ENCODE peak calls at places on chromosome 18, in seven cellular contexts. Z is neural progenitor cell, L is fibroblast of lung, R is AG04450, T is endothelial cell of umbilical vein, K is adipocyte, O is heart left ventricle. U is an unnamed sample. For H3K9me3, the result is how much of the 10 kb centered on the place peaks cover.

GRCh38 chr18:44741551-44741950 is 60.9 kb downstream of the SETBP1 start:
- DNase-seq in Z (no peak), L (no peak), R (no peak), T (no peak), K (no peak), O (no peak), U (no peak)

GRCh38 chr18:2223859-2224258 is 347.4 kb downstream of the METTL4 start:
- DNase-seq in Z (peak), L (peak), R (no peak), T (peak), K (peak), O (peak), U (peak)

GRCh38 chr18:23057096-23057495 is 78.2 kb upstream of the CABLES1 start:
- DNase-seq in Z (no peak), L (no peak), R (no peak), T (no peak), K (no peak), O (no peak), U (no peak)

GRCh38 chr18:23307567-23308295 is 145.4 kb upstream of the RIOK3 start:
- DNase-seq in Z (no peak), L (peak), R (no peak), T (peak), K (peak), O (no peak), U (peak)

GRCh38 chr18:39835303-39836030 is 2119.6 kb upstream of the PIK3C3 start:
- DNase-seq in Z (no peak), L (peak), R (no peak), T (no peak), K (peak), O (no peak), U (peak)

GRCh38 chr18:51132256-51132935 is 65.1 kb downstream of the MEX3C start:
- DNase-seq in Z (no peak), L (no peak), R (no peak), T (no peak), K (no peak), O (no peak), U (no peak)

GRCh38 chr18:23257686-23258565 is 122.6 kb downstream of the CABLES1 start:
- DNase-seq in Z (no peak), L (peak), R (no peak), T (peak), K (no peak), O (no peak), U (peak)

GRCh38 chr18:8654482-8655451 is 45.5 kb downstream of the RAB12 start:
- DNase-seq in Z (no peak), L (no peak), R (no peak), T (peak), K (peak), O (no peak), U (peak)

GRCh38 chr18:74775239-74775638 is 177.6 kb downstream of the ZNF407 start:
- DNase-seq in Z (no peak), L (peak), R (peak), T (no peak), K (peak), O (no peak), U (peak)

GRCh38 chr18:3611313-3612038 is 161.5 kb downstream of the TGIF1 start:
- DNase-seq in Z (no peak), L (no peak), R (no peak), T (no peak), K (peak), O (no peak), U (no peak)

GRCh38 chr18:25345432-25345831 is 6.5 kb downstream of the ZNF521 start:
- DNase-seq in Z (no peak), L (peak), R (no peak), T (no peak), K (peak), O (no peak), U (no peak)

GRCh38 chr18:3599235-3599634 is 149.3 kb downstream of the TGIF1 start:
- DNase-seq in Z (no peak), L (no peak), R (no peak), T (no peak), K (no peak), O (no peak), U (no peak)

GRCh38 chr18:40019797-40020392 is 1935.1 kb upstream of the PIK3C3 start:
- DNase-seq in Z (no peak), L (no peak), R (no peak), T (no peak), K (no peak), O (no peak), U (no peak)

GRCh38 chr18:40380657-40381441 is 1574.2 kb upstream of the PIK3C3 start:
- DNase-seq in Z (peak), L (peak), R (no peak), T (no peak), K (peak), O (no peak), U (peak)

GRCh38 chr18:48445540-48445939 is 36.4 kb upstream of the ZBTB7C start:
- DNase-seq in Z (peak), L (peak), R (peak), T (peak), K (peak), O (peak), U (peak)

GRCh38 chr18:48622911-48623431 is 84.1 kb downstream of the CTIF start:
- DNase-seq in Z (no peak), L (peak), R (no peak), T (no peak), K (peak), O (no peak), U (no peak)

GRCh38 chr18:74116628-74117554 is 30.7 kb downstream of the FBXO15 start:
- DNase-seq in Z (peak), L (peak), R (peak), T (peak), K (peak), O (no peak), U (peak)

GRCh38 chr18:75005622-75006021 is 203.3 kb downstream of the PTGR3 start:
- DNase-seq in Z (no peak), L (peak), R (peak), T (no peak), K (no peak), O (no peak), U (no peak)

GRCh38 chr18:57925706-57926105 is 118.3 kb upstream of the NEDD4L start:
- DNase-seq in Z (no peak), L (peak), R (peak), T (peak), K (peak), O (no peak), U (peak)

GRCh38 chr18:69898241-69898861 is 49.3 kb downstream of the CD226 start:
- DNase-seq in Z (no peak), L (peak), R (no peak), T (no peak), K (no peak), O (no peak), U (no peak)

GRCh38 chr18:26474542-26474941 is 73.8 kb downstream of the KCTD1 start:
- DNase-seq in Z (no peak), L (no peak), R (no peak), T (no peak), K (no peak), O (no peak), U (no peak)

GRCh38 chr18:22194151-22194598 is 24.8 kb downstream of the GATA6 start:
- DNase-seq in Z (peak), L (no peak), R (no peak), T (peak), K (no peak), O (peak), U (no peak)

DNA sequence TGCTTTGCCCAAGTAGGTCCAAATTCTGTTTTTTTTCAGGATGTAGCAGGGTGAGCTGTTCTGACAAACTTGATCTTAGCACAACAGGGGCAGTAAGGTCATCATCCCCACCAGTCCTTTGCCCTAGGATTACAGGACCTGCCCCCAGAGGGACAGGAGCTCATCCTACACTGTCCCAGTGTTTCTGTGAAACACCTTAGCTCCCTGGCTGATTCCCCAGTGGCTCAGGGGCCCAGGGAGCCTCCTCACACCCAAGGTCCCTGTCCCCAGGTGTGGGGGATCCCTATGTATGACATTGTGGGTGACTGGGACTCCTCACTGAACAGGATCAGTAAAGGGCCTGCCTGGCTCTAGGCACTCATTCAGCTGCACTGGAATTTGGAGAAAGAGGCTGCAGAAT is 191.2 kb downstream of the ANKRD30B start:
- DNase-seq in Z (no peak), L (no peak), R (no peak), T (no peak), K (no peak), O (no peak), U (no peak)
- H3K9me3 ChIP-seq in Z (under half), L (under half), R (half or more), T (under half), K (under half), O (under half), U (under half)

GRCh38 chr18:55737266-55737665 is 149.3 kb upstream of the TCF4 start:
- DNase-seq in Z (no peak), L (no peak), R (no peak), T (no peak), K (no peak), O (no peak), U (no peak)

GRCh38 chr18:55731594-55732042 is 143.6 kb upstream of the TCF4 start:
- DNase-seq in Z (no peak), L (peak), R (no peak), T (no peak), K (no peak), O (no peak), U (no peak)

GRCh38 chr18:55735969-55736368 is 148.0 kb upstream of the TCF4 start:
- DNase-seq in Z (no peak), L (no peak), R (no peak), T (no peak), K (no peak), O (no peak), U (no peak)

GRCh38 chr18:55735199-55735855 is 147.3 kb upstream of the TCF4 start:
- DNase-seq in Z (no peak), L (no peak), R (no peak), T (peak), K (no peak), O (no peak), U (no peak)

GRCh38 chr18:55732227-55733106 is 144.5 kb upstream of the TCF4 start:
- DNase-seq in Z (no peak), L (peak), R (no peak), T (peak), K (peak), O (no peak), U (peak)
- H3K9me3 ChIP-seq in Z (under half), L (under half), R (under half), T (under half), K (under half), O (under half), U (under half)

GRCh38 chr18:80088036-80088435 is 21.0 kb upstream of the ADNP2 start:
- DNase-seq in Z (no peak), L (no peak), R (no peak), T (no peak), K (no peak), O (no peak), U (no peak)
- H3K9me3 ChIP-seq in Z (under half), L (under half), R (under half), T (under half), K (under half), O (under half), U (half or more)

DNA sequence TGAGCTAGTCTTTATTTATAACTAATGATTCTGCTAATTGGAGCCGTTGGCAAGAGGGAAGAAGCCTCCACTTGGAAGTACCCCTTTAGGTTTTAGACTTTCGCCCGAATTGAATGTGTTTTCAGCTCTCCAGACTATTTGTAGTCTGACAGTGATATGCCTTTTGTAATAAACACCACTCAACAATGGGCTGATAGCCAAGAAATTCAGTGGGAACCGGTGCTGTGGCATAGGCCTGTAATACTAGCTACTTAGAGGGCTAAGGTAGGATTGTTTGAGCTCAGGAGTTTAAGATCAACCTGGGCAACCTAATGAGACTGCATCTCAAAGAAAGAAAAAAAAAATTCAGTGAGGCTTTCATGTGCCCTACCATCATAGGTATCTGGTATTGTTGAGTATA is 13.6 kb upstream of the ZSCAN30 start:
- DNase-seq in Z (no peak), L (no peak), R (no peak), T (no peak), K (no peak), O (no peak), U (no peak)
- H3K9me3 ChIP-seq in Z (half or more), L (under half), R (under half), T (under half), K (half or more), O (half or more), U (half or more)

DNA sequence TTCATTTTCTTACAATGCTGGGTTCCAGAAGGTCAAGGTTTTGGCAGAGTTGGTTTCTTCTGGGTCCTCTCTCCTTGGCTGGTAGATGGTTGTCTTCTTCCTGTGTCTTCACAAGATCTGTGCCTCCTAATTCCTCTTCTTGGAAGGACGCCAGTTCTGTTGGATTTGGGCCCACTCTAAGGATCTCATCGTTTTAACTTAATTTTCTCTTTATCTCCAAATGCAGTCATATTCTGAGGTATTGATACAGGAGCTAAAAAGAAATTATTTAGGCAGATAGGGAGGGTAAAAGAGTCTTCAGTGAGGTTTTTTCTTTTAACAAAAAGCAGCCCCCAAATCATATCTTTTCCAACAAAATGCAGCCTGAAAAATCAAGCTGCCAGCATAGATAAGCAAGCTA is 998.4 kb downstream of the SOCS6 start:
- DNase-seq in Z (no peak), L (no peak), R (no peak), T (no peak), K (no peak), O (no peak), U (no peak)
- H3K9me3 ChIP-seq in Z (under half), L (under half), R (under half), T (under half), K (under half), O (under half), U (under half)

GRCh38 chr18:71797554-71797953 is 746.6 kb downstream of the CBLN2 start:
- DNase-seq in Z (no peak), L (peak), R (no peak), T (no peak), K (no peak), O (no peak), U (no peak)

GRCh38 chr18:71799016-71799673 is 745.0 kb downstream of the CBLN2 start:
- DNase-seq in Z (no peak), L (peak), R (peak), T (no peak), K (peak), O (no peak), U (no peak)
- H3K9me3 ChIP-seq in Z (under half), L (under half), R (under half), T (under half), K (under half), O (under half), U (under half)

GRCh38 chr18:72588339-72588738 is 44.2 kb upstream of the CBLN2 start:
- DNase-seq in Z (no peak), L (no peak), R (no peak), T (no peak), K (no peak), O (no peak), U (no peak)
- H3K9me3 ChIP-seq in Z (under half), L (under half), R (under half), T (under half), K (under half), O (under half), U (under half)

GRCh38 chr18:9997711-9998110 is 83.9 kb downstream of the VAPA start:
- DNase-seq in Z (no peak), L (no peak), R (no peak), T (no peak), K (no peak), O (no peak), U (no peak)
- H3K9me3 ChIP-seq in Z (under half), L (under half), R (under half), T (under half), K (under half), O (under half), U (under half)

DNA sequence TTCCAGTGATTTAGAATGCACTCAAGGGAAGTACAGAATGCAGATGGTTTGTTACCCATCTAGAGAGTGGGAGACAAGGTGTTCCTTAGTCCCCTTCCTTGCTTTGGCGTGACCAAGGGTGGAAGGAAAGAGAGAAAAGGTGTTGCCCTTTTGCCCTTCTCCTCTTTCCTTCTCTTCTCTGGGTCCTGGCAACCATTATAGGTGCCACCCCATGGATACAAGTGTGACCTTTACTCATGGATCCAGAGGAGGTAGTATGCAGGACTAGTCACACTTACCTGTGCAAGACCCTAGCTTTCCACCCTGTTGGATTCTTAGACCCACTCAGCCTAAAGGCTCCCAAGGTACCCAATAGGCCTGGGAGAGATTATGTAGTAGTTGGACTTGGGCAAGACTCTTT is 11.6 kb upstream of the RBFA start:
- DNase-seq in Z (peak), L (peak), R (no peak), T (peak), K (peak), O (no peak), U (peak)
- H3K9me3 ChIP-seq in Z (under half), L (under half), R (half or more), T (under half), K (half or more), O (half or more), U (half or more)

U was measured in mesenchymal stem cell.